ENCODE peak calls at places on chromosomes 16 and 17, in eight cellular contexts. P, L, H, E, Z, D, F and U are unnamed samples.

GRCh38 chr16:3059041-3059722 is 6.3 kb upstream of the IL32 start:
- DNase-seq in P (peak; percentile 33), Z (peak; percentile 92), D (peak; percentile 100), L (peak; percentile 95), E (peak; percentile 75), H (peak; percentile 90), F (peak; percentile 93), U (peak; percentile 42)

GRCh38 chr17:1112875-1113274 is 66.9 kb downstream of the ABR start:
- DNase-seq in Z (no peak), D (peak; percentile 66), P (no peak), F (no peak), H (no peak), L (peak; percentile 50), E (no peak), U (no peak)

GRCh38 chr17:58327363-58328194 is 1.0 kb downstream of the TSPOAP1 start:
- DNase-seq in F (no peak), H (no peak), E (no peak), D (peak; percentile 51), L (no peak), P (no peak), Z (no peak), U (no peak)

GRCh38 chr17:61124562-61124961 is 275.1 kb upstream of the TBX2 start:
- DNase-seq in F (no peak), Z (no peak), E (no peak), L (no peak), D (no peak), H (no peak), P (no peak), U (no peak)

GRCh38 chr16:69351309-69352027 is at the start of gene TMED6:
- DNase-seq in D (no peak), P (no peak), H (no peak), Z (no peak), F (no peak), E (no peak), L (no peak), U (no peak)

GRCh38 chr17:66689192-66689591 is 145.7 kb upstream of the CACNG5 start:
- DNase-seq in H (no peak), D (no peak), L (no peak), E (no peak), P (no peak), F (no peak), Z (no peak), U (peak; percentile 39)

GRCh38 chr16:11833951-11834695 is 17.2 kb downstream of the RSL1D1 start:
- DNase-seq in P (peak; percentile 58), H (no peak), F (no peak), D (no peak), Z (no peak), L (no peak), E (peak; percentile 92), U (no peak)

GRCh38 chr16:85634747-85635544 is 21.8 kb downstream of the GSE1 start:
- DNase-seq in F (no peak), L (peak; percentile 63), P (no peak), D (peak; percentile 90), Z (peak; percentile 49), H (no peak), E (no peak), U (no peak)

GRCh38 chr16:4936991-4937781 is at the start of gene PPL:
- DNase-seq in P (no peak), E (no peak), L (peak; percentile 98), H (peak; percentile 72), Z (no peak), F (peak; percentile 93), D (peak; percentile 99), U (peak; percentile 60)

GRCh38 chr17:82320956-82321927 is 3.8 kb upstream of the CD7 start:
- DNase-seq in E (no peak), P (no peak), H (no peak), F (peak; percentile 57), D (peak; percentile 98), Z (peak; percentile 65), L (peak; percentile 74), U (no peak)

GRCh38 chr17:79850571-79851460 is 11.6 kb upstream of the CBX4 start:
- DNase-seq in H (no peak), P (no peak), F (no peak), E (peak; percentile 38), Z (no peak), L (no peak), D (no peak), U (no peak)

GRCh38 chr16:69762843-69763556 is 868 bp downstream of the WWP2 start:
- DNase-seq in E (peak; percentile 40), Z (no peak), P (no peak), L (no peak), H (no peak), D (no peak), F (peak; percentile 39), U (no peak)

GRCh38 chr17:32319548-32319905 is 22.4 kb downstream of the C17orf75 start:
- DNase-seq in L (peak; percentile 90), E (peak; percentile 53), H (peak; percentile 78), D (peak; percentile 93), Z (peak; percentile 75), P (no peak), F (peak; percentile 73), U (peak; percentile 46)

GRCh38 chr16:31476305-31477219 is 4.6 kb downstream of the TGFB1I1 start:
- DNase-seq in Z (no peak), F (peak; percentile 73), H (peak; percentile 72), D (peak; percentile 98), E (no peak), P (no peak), L (peak; percentile 88), U (peak; percentile 58)

GRCh38 chr17:50956750-50957523 is 90.8 kb upstream of the TOB1 start:
- DNase-seq in F (peak; percentile 79), E (peak; percentile 56), L (peak; percentile 89), P (peak; percentile 20), D (peak; percentile 86), H (peak; percentile 58), Z (peak; percentile 82), U (peak; percentile 71)

GRCh38 chr17:77174928-77175720 is 34.4 kb downstream of the SEC14L1 start:
- DNase-seq in F (no peak), Z (no peak), H (no peak), P (no peak), D (no peak), L (no peak), E (no peak), U (no peak)
- H3K4me3 ChIP-seq in F (no peak overlapping the region), Z (no peak overlapping the region), H (no peak overlapping the region), P (no peak overlapping the region), D (no peak overlapping the region), L (no peak overlapping the region), E (no peak overlapping the region), U (no peak overlapping the region)

DNA sequence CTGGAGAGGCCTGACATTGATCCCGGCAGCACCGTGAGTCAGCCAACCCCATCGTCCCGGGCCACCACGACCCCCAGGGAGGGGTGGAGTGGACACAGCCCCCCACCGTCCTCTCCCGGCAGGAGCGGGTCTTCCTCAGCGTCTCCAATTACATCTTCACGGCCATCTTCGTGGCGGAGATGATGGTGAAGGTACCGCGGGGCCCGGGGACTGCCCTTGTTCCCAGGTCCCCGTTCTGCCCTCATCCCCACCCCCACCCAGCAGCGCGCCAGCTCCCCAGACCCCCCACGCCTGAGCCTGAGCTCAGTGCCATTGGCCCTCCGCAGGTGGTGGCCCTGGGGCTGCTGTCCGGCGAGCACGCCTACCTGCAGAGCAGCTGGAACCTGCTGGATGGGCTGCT is 14.6 kb downstream of the TPSG1 start:
- DNase-seq in D (peak; percentile 64), F (no peak), H (no peak), Z (no peak), L (no peak), P (no peak), E (no peak), U (no peak)
- H3K27me3 ChIP-seq in D (no peaks in the 10 kb centered on the region), F (no peaks in the 10 kb centered on the region), H (peaks cover 29% of the 10 kb centered on the region), Z (no peaks in the 10 kb centered on the region), L (no peaks in the 10 kb centered on the region), P (no peaks in the 10 kb centered on the region), E (no peaks in the 10 kb centered on the region), U (no peaks in the 10 kb centered on the region)

DNA sequence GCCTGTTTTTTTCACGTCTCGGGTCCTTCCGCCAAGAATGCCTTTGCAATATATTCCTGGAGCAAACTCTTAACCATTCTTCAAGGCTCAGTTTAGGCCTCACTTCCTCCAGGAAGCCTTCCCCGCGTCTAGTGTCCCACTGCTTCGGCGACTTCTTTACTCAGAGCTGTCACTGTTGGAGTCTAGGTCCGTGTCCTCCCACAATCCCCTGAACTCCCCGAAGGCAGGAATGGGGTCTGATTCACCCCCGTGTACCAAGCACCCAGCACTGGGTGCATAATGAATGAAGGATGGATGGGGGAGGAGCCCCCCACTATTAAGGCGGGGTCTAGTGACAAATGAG is 508 bp downstream of the MATCAP1 start:
- DNase-seq in F (no peak), P (no peak), H (no peak), L (no peak), D (no peak), Z (no peak), E (no peak), U (no peak)
- H3K4me3 ChIP-seq in F (peak overlapping the region; percentile 61), P (peak overlapping the region; percentile 71), H (peak overlapping the region; percentile 75), L (peak overlapping the region; percentile 63), D (peak overlapping the region; percentile 83), Z (peak overlapping the region; percentile 70), E (peak overlapping the region; percentile 55), U (no peak overlapping the region)

GRCh38 chr17:7445011-7445927 is at the start of gene CHRNB1:
- DNase-seq in F (peak; percentile 93), H (peak; percentile 88), L (peak; percentile 96), P (no peak), Z (peak; percentile 35), D (peak; percentile 98), E (peak; percentile 20), U (no peak)

GRCh38 chr17:7442142-7442541 is 2.7 kb upstream of the CHRNB1 start:
- DNase-seq in P (no peak), H (no peak), D (no peak), L (no peak), F (no peak), Z (no peak), E (no peak), U (no peak)

GRCh38 chr17:7444682-7445010 is 215 bp upstream of the CHRNB1 start:
- DNase-seq in D (no peak), E (no peak), P (no peak), L (no peak), Z (no peak), F (no peak), H (no peak), U (no peak)

GRCh38 chr17:7441202-7441705 is 1.9 kb downstream of the FGF11 start:
- DNase-seq in D (no peak), E (no peak), H (no peak), Z (no peak), F (no peak), P (no peak), L (peak; percentile 44), U (no peak)

DNA sequence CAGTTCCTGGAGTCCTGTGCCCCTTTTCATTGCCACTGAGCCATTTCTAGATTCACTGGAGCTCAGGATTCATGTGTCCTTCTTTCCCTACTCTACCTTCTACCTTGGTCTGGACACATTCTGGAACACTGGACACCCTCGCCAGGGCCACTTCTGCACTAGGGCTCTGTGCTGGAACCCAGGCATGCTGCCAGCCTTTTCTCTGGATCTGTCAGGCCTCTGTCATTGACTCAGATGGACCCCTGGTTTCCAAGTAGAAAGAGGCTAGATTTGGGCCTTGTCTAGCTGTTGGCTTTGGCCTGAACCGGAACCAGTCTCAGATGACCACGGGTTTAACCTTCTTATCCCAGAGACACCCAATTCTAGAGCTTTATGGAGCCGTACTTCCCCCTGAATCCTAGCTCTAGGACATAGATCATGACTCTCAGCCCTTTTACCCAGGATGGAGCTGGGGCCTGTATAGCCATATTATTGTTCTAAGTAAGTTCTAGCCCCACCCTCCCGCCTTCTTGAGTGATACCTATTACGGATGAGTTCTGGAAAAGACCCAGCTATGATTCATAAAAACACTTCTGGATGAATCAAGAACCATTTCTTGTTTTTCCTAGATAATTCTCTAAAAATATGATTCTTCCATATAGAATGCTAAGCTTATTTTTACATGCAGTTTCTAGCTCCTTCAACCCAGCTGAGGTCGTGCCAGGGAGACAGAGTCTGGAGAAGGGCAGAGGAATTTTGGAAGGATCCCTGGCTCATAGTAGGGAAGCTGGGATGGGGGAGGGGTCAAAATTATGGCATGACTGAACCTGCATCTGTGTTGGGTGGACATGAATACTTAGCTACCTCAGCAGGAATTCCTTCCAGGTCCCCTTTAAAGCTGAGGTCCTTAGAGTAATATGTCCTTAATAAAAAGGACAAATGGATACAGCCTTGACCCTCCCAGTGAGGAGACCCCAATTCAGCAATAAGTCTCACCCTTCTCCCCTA is 1.1 kb upstream of the CHRNB1 start:
- DNase-seq in E (peak; percentile 52), F (no peak), P (no peak), H (no peak), D (no peak), Z (no peak), L (no peak), U (no peak)
- H3K27me3 ChIP-seq in E (peaks cover 31% of the 10 kb centered on the region), F (no peaks in the 10 kb centered on the region), P (peaks cover 28% of the 10 kb centered on the region), H (peaks cover 56% of the 10 kb centered on the region), D (peaks cover 42% of the 10 kb centered on the region), Z (peaks cover 6% of the 10 kb centered on the region), L (peaks cover 49% of the 10 kb centered on the region), U (peaks cover 83% of the 10 kb centered on the region)